ENCODE peak calls at places on chromosomes 6 and 20, in five cellular contexts. T is sigmoid colon; L is activated CD4-positive, alpha-beta T cell treated with anti-CD3 and anti-CD28 coated beads for 1 hour; K is cardiac fibroblast; J is Peyer's patch. F is an unnamed sample.

GRCh38 chr20:57769756-57770155 is 59.9 kb upstream of the PMEPA1 start:
- DNase-seq in T (peak), L (no peak), K (peak), J (no peak), F (no peak)

GRCh38 chr6:95577317-95578105 is at the start of gene MANEA:
- DNase-seq in T (peak), L (peak), K (peak), J (peak), F (peak)

GRCh38 chr6:114404339-114404955 is 61.6 kb upstream of the HS3ST5 start:
- DNase-seq in T (no peak), L (no peak), K (no peak), J (no peak), F (no peak)

GRCh38 chr20:62754122-62754990 is 41.9 kb upstream of the MRGBP start:
- DNase-seq in T (no peak), L (no peak), K (no peak), J (no peak), F (no peak)

GRCh38 chr6:148524509-148524908 is 181.9 kb downstream of the SASH1 start:
- DNase-seq in T (no peak), L (no peak), K (peak), J (no peak), F (no peak)

GRCh38 chr6:99613398-99613704 is 6.7 kb downstream of the PRDM13 start:
- DNase-seq in T (no peak), L (no peak), K (peak), J (no peak), F (no peak)

GRCh38 chr6:27684264-27685211 is 211.6 kb upstream of the ZNF184 start:
- DNase-seq in T (no peak), L (peak), K (peak), J (peak), F (no peak)

GRCh38 chr6:65081713-65082210 is 625.3 kb downstream of the EYS start:
- DNase-seq in T (no peak), L (no peak), K (no peak), J (no peak), F (no peak)

GRCh38 chr6:18302561-18303439 is 38.5 kb upstream of the DEK start:
- DNase-seq in T (no peak), L (no peak), K (peak), J (no peak), F (no peak)

GRCh38 chr6:42441059-42441471 is 10.7 kb downstream of the TRERF1 start:
- DNase-seq in T (no peak), L (no peak), K (peak), J (no peak), F (peak)

GRCh38 chr6:140855520-140855919 is 1277.2 kb upstream of the GJE1 start:
- DNase-seq in T (no peak), L (no peak), K (no peak), J (no peak), F (no peak)

GRCh38 chr6:3566812-3567211 is 110.0 kb upstream of the SLC22A23 start:
- DNase-seq in T (no peak), L (no peak), K (peak), J (no peak), F (no peak)

GRCh38 chr6:165876568-165876967 is 213.5 kb upstream of the PDE10A start:
- DNase-seq in T (peak), L (no peak), K (peak), J (no peak), F (no peak)

GRCh38 chr6:114053791-114054190 is 82.8 kb upstream of the HDAC2 start:
- DNase-seq in T (no peak), L (no peak), K (no peak), J (no peak), F (no peak)

GRCh38 chr6:125512621-125513020 is 210.9 kb upstream of the HDDC2 start:
- DNase-seq in T (no peak), L (no peak), K (no peak), J (no peak), F (no peak)

GRCh38 chr20:13029687-13030510 is 21.1 kb downstream of the SPTLC3 start:
- DNase-seq in T (no peak), L (no peak), K (peak), J (no peak), F (peak)

GRCh38 chr6:37507082-37507481 is 7.4 kb upstream of the CCDC167 start:
- DNase-seq in T (no peak), L (no peak), K (no peak), J (no peak), F (no peak)

GRCh38 chr6:25980935-25981334 is 18.3 kb downstream of the TRIM38 start:
- DNase-seq in T (no peak), L (no peak), K (no peak), J (no peak), F (no peak)

F was measured in ureter.